ENCODE peak calls at places on chromosomes 16 and 17, in four cellular contexts. Q, B, L and I are unnamed samples.

GRCh38 chr17:3012926-3013581 is 50.4 kb downstream of the OR1D5 start:
- DNase-seq in L (peak), Q (peak), B (peak), I (peak)

GRCh38 chr17:82603981-82604448 is 44.2 kb downstream of the WDR45B start:
- DNase-seq in L (peak), B (no peak), Q (no peak), I (no peak)

GRCh38 chr17:57521606-57522435 is 223.3 kb downstream of the CCDC182 start:
- DNase-seq in L (no peak), B (no peak), Q (no peak), I (no peak)

GRCh38 chr17:34765291-34765690 is 185.9 kb downstream of the TMEM132E start:
- DNase-seq in B (no peak), L (no peak), Q (no peak), I (no peak)

GRCh38 chr16:15606521-15607220 is 36.3 kb downstream of the MARF1 start:
- DNase-seq in Q (no peak), B (no peak), L (no peak), I (no peak)

GRCh38 chr17:74930535-74931036 is 5.1 kb upstream of the OTOP3 start:
- DNase-seq in B (no peak), L (no peak), Q (no peak), I (no peak)

GRCh38 chr16:637081-638018 is 1.2 kb upstream of the METTL26 start:
- DNase-seq in B (peak), L (peak), Q (no peak), I (no peak)

GRCh38 chr16:5228369-5228768 is 130.8 kb upstream of the EEF2KMT start:
- DNase-seq in L (no peak), B (peak), Q (no peak), I (no peak)

GRCh38 chr16:19463468-19464315 is 46.0 kb downstream of the TMC5 start:
- DNase-seq in L (no peak), B (no peak), Q (no peak), I (no peak)

GRCh38 chr16:26111900-26112299 is 420.1 kb downstream of the HS3ST4 start:
- DNase-seq in B (no peak), Q (no peak), L (peak), I (no peak)

GRCh38 chr17:62705116-62705515 is 77.6 kb downstream of the MRC2 start:
- DNase-seq in L (no peak), B (no peak), Q (no peak), I (no peak)

GRCh38 chr17:75077490-75078096 is 10.2 kb upstream of the SLC16A5 start:
- DNase-seq in B (no peak), L (no peak), Q (no peak), I (no peak)

GRCh38 chr16:64131423-64131822 is 990.4 kb downstream of the CDH11 start:
- DNase-seq in L (no peak), Q (no peak), B (no peak), I (no peak)

GRCh38 chr16:15770512-15770911 is 86.3 kb downstream of the MYH11 start:
- DNase-seq in L (no peak), B (no peak), Q (no peak), I (no peak)

GRCh38 chr16:14384745-14385144 is 245.3 kb downstream of the PARN start:
- DNase-seq in Q (no peak), B (no peak), L (no peak), I (no peak)

GRCh38 chr16:47073223-47074155 is 70.3 kb downstream of the NETO2 start:
- DNase-seq in B (no peak), Q (no peak), L (no peak), I (peak)

GRCh38 chr16:89183975-89184684 is 12.6 kb downstream of the CDH15 start:
- DNase-seq in L (peak), Q (no peak), B (no peak), I (no peak)

GRCh38 chr17:67891481-67892119 is 66.3 kb downstream of the BPTF start:
- DNase-seq in B (peak), L (peak), Q (no peak), I (no peak)

GRCh38 chr17:48198950-48199541 is 91.5 kb downstream of the SNX11 start:
- DNase-seq in B (peak), Q (no peak), L (no peak), I (no peak)

GRCh38 chr16:2438121-2438520 is 8.9 kb downstream of the CCNF start:
- DNase-seq in B (no peak), Q (no peak), L (no peak), I (no peak)

GRCh38 chr16:80014241-80014939 is 413.9 kb upstream of the MAF start:
- DNase-seq in Q (no peak), B (peak), L (no peak), I (no peak)

GRCh38 chr16:4071686-4072561 is 44.3 kb downstream of the ADCY9 start:
- DNase-seq in Q (no peak), B (no peak), L (peak), I (no peak)

GRCh38 chr17:35183332-35183731 is 10.9 kb downstream of the SLC35G3 start:
- DNase-seq in B (no peak), L (no peak), Q (no peak), I (no peak)

GRCh38 chr16:85045641-85046471 is 18.3 kb downstream of the KIAA0513 start:
- DNase-seq in L (no peak), Q (no peak), B (no peak), I (no peak)

GRCh38 chr17:42775534-42776098 is 2.4 kb downstream of the VPS25 start:
- DNase-seq in L (peak), Q (no peak), B (no peak), I (no peak)

GRCh38 chr16:4263504-4264436 is 9.1 kb downstream of the TFAP4 start:
- DNase-seq in B (peak), Q (no peak), L (peak), I (no peak)

GRCh38 chr16:85424260-85425060 is 188.7 kb upstream of the GSE1 start:
- DNase-seq in B (no peak), L (no peak), Q (no peak), I (no peak)

GRCh38 chr16:87778476-87778829 is 12.7 kb upstream of the KLHDC4 start:
- DNase-seq in Q (no peak), B (no peak), L (no peak), I (no peak)

GRCh38 chr16:56197227-56197992 is 6.1 kb downstream of the GNAO1 start:
- DNase-seq in Q (no peak), L (no peak), B (no peak), I (no peak)

GRCh38 chr16:9484436-9484835 is 393.0 kb downstream of the HAPSTR1 start:
- DNase-seq in L (no peak), B (no peak), Q (no peak), I (no peak)

GRCh38 chr16:66168777-66169176 is 197.7 kb upstream of the CDH5 start:
- DNase-seq in Q (no peak), L (no peak), B (no peak), I (no peak)

GRCh38 chr16:53827741-53828140 is 123.8 kb downstream of the FTO start:
- DNase-seq in Q (no peak), B (no peak), L (no peak), I (no peak)

GRCh38 chr17:20267459-20267842 is 199.9 kb downstream of the LGALS9B start:
- DNase-seq in L (peak), B (no peak), Q (no peak), I (peak)

GRCh38 chr16:72481419-72481818 is 309.5 kb upstream of the PMFBP1 start:
- DNase-seq in Q (no peak), L (no peak), B (no peak), I (no peak)
- TF ChIP-seq JUND in Q (no peak), L (no peak), B (no peak), I (no peak)

GRCh38 chr17:31413081-31413799 is 21.8 kb downstream of the RAB11FIP4 start:
- DNase-seq in Q (no peak), B (no peak), L (no peak), I (no peak)
- TF ChIP-seq JUND in Q (no peak), B (no peak), L (no peak), I (no peak)

GRCh38 chr17:16927641-16928321 is 44.1 kb downstream of the TNFRSF13B start:
- DNase-seq in B (no peak), L (no peak), Q (no peak), I (no peak)
- TF ChIP-seq JUND in B (no peak), L (no peak), Q (no peak), I (no peak)

GRCh38 chr17:49997773-49998703 is 3.0 kb upstream of the DLX3 start:
- DNase-seq in L (peak), B (peak), Q (peak), I (peak)
- TF ChIP-seq JUND in L (peak), B (no peak), Q (peak), I (no peak)

GRCh38 chr16:83145297-83145696 is 518.5 kb downstream of the CDH13 start:
- DNase-seq in L (no peak), Q (no peak), B (no peak), I (no peak)

GRCh38 chr16:83143788-83144187 is 517.0 kb downstream of the CDH13 start:
- DNase-seq in L (no peak), B (no peak), Q (no peak), I (no peak)

DNA sequence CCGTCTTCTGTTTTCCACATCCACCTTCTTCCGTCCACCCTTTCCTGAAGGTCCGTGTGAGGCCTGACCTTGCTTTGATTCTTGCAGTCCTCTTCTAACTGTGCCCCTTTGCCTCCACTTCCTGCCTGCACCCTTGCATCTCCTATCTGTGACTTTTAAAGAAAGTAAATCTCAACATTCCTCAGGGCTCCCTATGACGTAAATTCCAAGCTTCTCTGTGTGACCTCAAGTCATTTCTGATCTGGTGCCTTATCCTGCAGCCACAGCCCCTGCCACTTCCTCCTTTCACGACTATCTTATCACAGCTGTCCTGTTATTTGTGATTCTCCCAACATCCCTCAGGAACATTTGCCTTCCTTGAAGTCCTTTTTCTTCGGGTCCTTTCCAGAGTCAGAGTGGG is 520.5 kb downstream of the CDH13 start:
- DNase-seq in Q (no peak), L (no peak), B (no peak), I (no peak)
- TF ChIP-seq JUND in Q (no peak), L (no peak), B (no peak), I (no peak)

GRCh38 chr17:40566027-40566426 is 755 bp upstream of the CCR7 start:
- DNase-seq in B (no peak), L (no peak), Q (no peak), I (no peak)

GRCh38 chr17:40564195-40564882 is 933 bp downstream of the CCR7 start:
- DNase-seq in Q (no peak), L (no peak), B (no peak), I (no peak)

GRCh38 chr17:40567377-40567776 is 2.1 kb upstream of the CCR7 start:
- DNase-seq in Q (no peak), B (no peak), L (no peak), I (no peak)

GRCh38 chr17:40564883-40565744 is at the start of gene CCR7:
- DNase-seq in B (no peak), Q (no peak), L (peak), I (no peak)

GRCh38 chr17:40568074-40568836 is 3.0 kb upstream of the CCR7 start:
- DNase-seq in L (peak), B (no peak), Q (no peak), I (no peak)
- TF ChIP-seq JUND in L (no peak), B (no peak), Q (no peak), I (no peak)